ENCODE peak calls at places on chromosomes 11 and 22, in five cellular contexts. One of them, this sample, is unnamed.

GRCh38 chr11:118003456-118003855 is 17.3 kb downstream of the IL10RA start:
- DNase-seq in cardiac muscle cell: no peak
- DNase-seq in left ventricle myocardium inferior: no peak
- DNase-seq in endodermal cell: no peak
- DNase-seq in stomach: no peak
- DNase-seq in this sample: no peak

GRCh38 chr11:110362916-110363574 is 66.6 kb upstream of the RDX start:
- DNase-seq in stomach: peak; percentile 39
- DNase-seq in cardiac muscle cell: peak; percentile 30
- DNase-seq in left ventricle myocardium inferior: no peak
- DNase-seq in endodermal cell: peak; percentile 58
- DNase-seq in this sample: no peak

GRCh38 chr22:48704335-48704734 is 1123.3 kb downstream of the BRD1 start:
- DNase-seq in left ventricle myocardium inferior: peak; percentile 5
- DNase-seq in cardiac muscle cell: no peak
- DNase-seq in stomach: no peak
- DNase-seq in endodermal cell: no peak
- DNase-seq in this sample: no peak

GRCh38 chr11:113587318-113587739 is 112.1 kb upstream of the DRD2 start:
- DNase-seq in endodermal cell: peak; percentile 65
- DNase-seq in left ventricle myocardium inferior: no peak
- DNase-seq in cardiac muscle cell: peak; percentile 2
- DNase-seq in stomach: no peak
- DNase-seq in this sample: no peak

GRCh38 chr11:12539570-12539969 is 134.7 kb upstream of the TEAD1 start:
- DNase-seq in cardiac muscle cell: peak; percentile 76
- DNase-seq in endodermal cell: no peak
- DNase-seq in left ventricle myocardium inferior: no peak
- DNase-seq in stomach: no peak
- DNase-seq in this sample: no peak

GRCh38 chr22:25840883-25841282 is 98.9 kb downstream of the MYO18B start:
- DNase-seq in endodermal cell: no peak
- DNase-seq in left ventricle myocardium inferior: no peak
- DNase-seq in stomach: no peak
- DNase-seq in cardiac muscle cell: no peak
- DNase-seq in this sample: no peak

GRCh38 chr11:17810736-17811135 is 76.2 kb downstream of the KCNC1 start:
- DNase-seq in cardiac muscle cell: peak; percentile 66
- DNase-seq in left ventricle myocardium inferior: no peak
- DNase-seq in endodermal cell: no peak
- DNase-seq in stomach: no peak
- DNase-seq in this sample: no peak

GRCh38 chr11:34830648-34831047 is 85.5 kb downstream of the APIP start:
- DNase-seq in stomach: no peak
- DNase-seq in left ventricle myocardium inferior: peak; percentile 55
- DNase-seq in endodermal cell: no peak
- DNase-seq in cardiac muscle cell: peak; percentile 53
- DNase-seq in this sample: no peak

GRCh38 chr11:73313652-73314051 is 5.6 kb downstream of the ARHGEF17 start:
- DNase-seq in stomach: no peak
- DNase-seq in left ventricle myocardium inferior: no peak
- DNase-seq in cardiac muscle cell: no peak
- DNase-seq in endodermal cell: no peak
- DNase-seq in this sample: no peak

GRCh38 chr11:92180664-92181251 is 43.9 kb upstream of the FAT3 start:
- DNase-seq in cardiac muscle cell: peak; percentile 60
- DNase-seq in endodermal cell: peak; percentile 62
- DNase-seq in stomach: no peak
- DNase-seq in left ventricle myocardium inferior: no peak
- DNase-seq in this sample: no peak

GRCh38 chr22:20859615-20860014 is 808 bp downstream of the SNAP29 start:
- DNase-seq in cardiac muscle cell: no peak
- DNase-seq in stomach: no peak
- DNase-seq in left ventricle myocardium inferior: no peak
- DNase-seq in endodermal cell: no peak
- DNase-seq in this sample: no peak

GRCh38 chr11:60859616-60860250 is 4.0 kb upstream of the PTGDR2 start:
- DNase-seq in left ventricle myocardium inferior: no peak
- DNase-seq in endodermal cell: no peak
- DNase-seq in cardiac muscle cell: no peak
- DNase-seq in stomach: no peak
- DNase-seq in this sample: no peak

GRCh38 chr11:126103150-126103549 is 40.5 kb upstream of the CDON start:
- DNase-seq in stomach: no peak
- DNase-seq in left ventricle myocardium inferior: no peak
- DNase-seq in endodermal cell: no peak
- DNase-seq in cardiac muscle cell: no peak
- DNase-seq in this sample: no peak

GRCh38 chr22:43885319-43885671 is 6.5 kb downstream of the PNPLA5 start:
- DNase-seq in left ventricle myocardium inferior: no peak
- DNase-seq in cardiac muscle cell: no peak
- DNase-seq in endodermal cell: no peak
- DNase-seq in stomach: no peak
- DNase-seq in this sample: no peak

GRCh38 chr22:43887391-43887790 is 4.4 kb downstream of the PNPLA5 start:
- DNase-seq in cardiac muscle cell: no peak
- DNase-seq in endodermal cell: peak; percentile 23
- DNase-seq in left ventricle myocardium inferior: no peak
- DNase-seq in stomach: no peak
- DNase-seq in this sample: no peak

GRCh38 chr22:43885786-43886185 is 6.0 kb downstream of the PNPLA5 start:
- DNase-seq in cardiac muscle cell: no peak
- DNase-seq in stomach: no peak
- DNase-seq in left ventricle myocardium inferior: no peak
- DNase-seq in endodermal cell: no peak
- DNase-seq in this sample: no peak

GRCh38 chr22:43884600-43885318 is 7.1 kb downstream of the PNPLA5 start:
- DNase-seq in left ventricle myocardium inferior: peak; percentile 59
- DNase-seq in stomach: peak; percentile 57
- DNase-seq in cardiac muscle cell: peak; percentile 58
- DNase-seq in endodermal cell: peak; percentile 95
- DNase-seq in this sample: no peak

GRCh38 chr22:43886231-43886630 is 5.6 kb downstream of the PNPLA5 start:
- DNase-seq in left ventricle myocardium inferior: no peak
- DNase-seq in endodermal cell: no peak
- DNase-seq in stomach: no peak
- DNase-seq in cardiac muscle cell: no peak
- DNase-seq in this sample: no peak
- H3K4me1 ChIP-seq in left ventricle myocardium inferior: peaks cover 3% of the 10 kb centered on the region
- H3K4me1 ChIP-seq in endodermal cell: no peaks in the 10 kb centered on the region
- H3K4me1 ChIP-seq in stomach: peaks cover under 1% of the 10 kb centered on the region
- H3K4me1 ChIP-seq in cardiac muscle cell: no peaks in the 10 kb centered on the region
- H3K4me1 ChIP-seq in this sample: peaks cover under 1% of the 10 kb centered on the region

DNA sequence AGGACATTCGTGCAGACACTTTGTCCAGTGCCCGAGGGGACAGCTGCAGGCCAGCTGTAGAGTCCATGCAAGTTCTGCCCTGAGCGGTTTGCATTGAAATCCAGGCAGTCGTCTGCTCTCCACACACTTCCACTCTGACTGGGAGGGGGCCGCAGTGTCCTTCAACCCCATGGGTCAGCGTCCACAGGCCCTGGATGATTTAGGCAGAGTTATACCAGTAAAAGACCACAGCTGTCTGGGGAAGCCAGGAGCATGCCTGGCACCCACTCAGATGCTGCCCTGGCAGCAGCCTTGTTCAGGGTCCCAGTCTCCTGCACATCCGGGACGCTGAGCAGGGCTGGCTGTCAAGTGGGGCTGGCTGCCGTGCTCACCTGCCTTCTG is 26.5 kb downstream of the KRTAP5-5 start:
- DNase-seq in left ventricle myocardium inferior: no peak
- DNase-seq in endodermal cell: peak; percentile 24
- DNase-seq in cardiac muscle cell: no peak
- DNase-seq in stomach: peak; percentile 14
- DNase-seq in this sample: no peak
- TF ChIP-seq CTCF in left ventricle myocardium inferior: no peak
- TF ChIP-seq CTCF in endodermal cell: no peak
- TF ChIP-seq CTCF in cardiac muscle cell: no peak
- TF ChIP-seq CTCF in stomach: no peak
- TF ChIP-seq CTCF in this sample: no peak

GRCh38 chr11:76660533-76661305 is 9.8 kb downstream of the LRRC32 start:
- DNase-seq in cardiac muscle cell: no peak
- DNase-seq in left ventricle myocardium inferior: no peak
- DNase-seq in stomach: no peak
- DNase-seq in endodermal cell: peak; percentile 47
- DNase-seq in this sample: no peak
- H3K9me3 ChIP-seq in cardiac muscle cell: no peaks in the 10 kb centered on the region
- H3K9me3 ChIP-seq in left ventricle myocardium inferior: no peaks in the 10 kb centered on the region
- H3K9me3 ChIP-seq in stomach: no peaks in the 10 kb centered on the region
- H3K9me3 ChIP-seq in endodermal cell: no peaks in the 10 kb centered on the region
- H3K9me3 ChIP-seq in this sample: no peaks in the 10 kb centered on the region

DNA sequence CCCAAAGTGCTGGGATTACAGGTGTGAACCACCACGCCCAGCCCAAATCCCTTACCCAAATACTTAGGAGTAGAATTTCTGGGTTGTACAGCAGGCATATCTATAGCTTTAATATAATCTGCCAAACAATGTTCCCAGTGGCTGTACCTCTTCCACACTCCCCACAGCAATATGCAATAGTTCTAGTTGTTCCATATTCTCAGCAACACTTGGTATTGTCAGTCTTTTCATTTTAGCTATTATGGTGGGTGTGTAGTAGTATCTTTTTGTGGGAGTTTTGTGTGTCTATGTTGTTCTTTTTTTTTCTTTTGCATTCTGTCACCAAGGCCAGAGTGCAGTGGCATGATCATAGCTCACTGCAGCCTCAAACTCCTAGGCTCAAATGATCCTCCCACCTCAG is 18.8 kb downstream of the SCGB1A1 start:
- DNase-seq in endodermal cell: no peak
- DNase-seq in left ventricle myocardium inferior: no peak
- DNase-seq in stomach: no peak
- DNase-seq in cardiac muscle cell: no peak
- DNase-seq in this sample: no peak
- H3K4me1 ChIP-seq in endodermal cell: no peaks in the 10 kb centered on the region
- H3K4me1 ChIP-seq in left ventricle myocardium inferior: peaks cover 46% of the 10 kb centered on the region
- H3K4me1 ChIP-seq in stomach: peaks cover 11% of the 10 kb centered on the region
- H3K4me1 ChIP-seq in cardiac muscle cell: no peaks in the 10 kb centered on the region
- H3K4me1 ChIP-seq in this sample: peaks cover 44% of the 10 kb centered on the region

This sample was measured in thoracic aorta.